ENCODE peak calls at places on chromosome 17, in eight cellular contexts. K is stimulated activated CD4-positive, alpha-beta T cell treated with anti-CD3 and anti-CD28 coated beads, Interleukin-15, amount 100 ng/mL, for 24 hours; H is Caco-2; G is IMR-90; D is HEK293T; Y is NCI-H69; V is NCI-H1417; P is activated effector memory CD4-positive, alpha-beta T cell treated with Interleukin-2 at 50 U/mL for 16 hours. L is an unnamed sample.

GRCh38 chr17:4003131-4003500 is 38.9 kb upstream of the ATP2A3 start:
- DNase-seq in K (no peak), G (no peak), V (no peak), D (no peak), H (no peak), Y (no peak), P (no peak), L (no peak)

GRCh38 chr17:44356241-44356640 is 7.4 kb downstream of the FAM171A2 start:
- DNase-seq in Y (no peak), K (no peak), G (no peak), P (no peak), D (no peak), V (no peak), H (no peak), L (no peak)

GRCh38 chr17:50027639-50028206 is 28.2 kb upstream of the ITGA3 start:
- DNase-seq in Y (peak; percentile 83), D (no peak), K (peak; percentile 16), H (no peak), G (peak; percentile 96), P (no peak), V (no peak), L (no peak)

GRCh38 chr17:34843682-34844081 is 117.6 kb downstream of the CCT6B start:
- DNase-seq in G (no peak), V (no peak), Y (no peak), P (no peak), K (no peak), D (no peak), H (no peak), L (no peak)

GRCh38 chr17:56710986-56711385 is 117.5 kb downstream of the NOG start:
- DNase-seq in P (no peak), G (no peak), Y (no peak), D (no peak), K (no peak), V (no peak), H (no peak), L (no peak)

GRCh38 chr17:8153550-8153956 is 1.3 kb upstream of the PER1 start:
- DNase-seq in G (peak; percentile 97), Y (peak; percentile 24), K (peak; percentile 80), P (no peak), D (no peak), H (peak; percentile 67), V (peak; percentile 8), L (peak; percentile 67)

GRCh38 chr17:75627094-75627493 is 6.1 kb upstream of the SMIM5 start:
- DNase-seq in V (no peak), Y (no peak), K (no peak), H (no peak), P (no peak), D (no peak), G (no peak), L (no peak)

GRCh38 chr17:1643293-1643998 is 2.1 kb downstream of the SCARF1 start:
- DNase-seq in K (peak; percentile 55), Y (peak; percentile 90), G (no peak), V (peak; percentile 68), P (peak; percentile 50), D (peak; percentile 73), H (peak; percentile 91), L (no peak)

GRCh38 chr17:8048236-8048635 is 9.4 kb downstream of the ALOX15B start:
- DNase-seq in P (no peak), G (no peak), V (no peak), D (no peak), H (no peak), K (no peak), Y (no peak), L (no peak)

GRCh38 chr17:45703348-45703747 is 80.8 kb upstream of the CRHR1 start:
- DNase-seq in V (no peak), Y (peak; percentile 87), D (no peak), H (no peak), G (no peak), K (no peak), P (no peak), L (no peak)

GRCh38 chr17:28612531-28612930 is 1.5 kb downstream of the RSKR start:
- DNase-seq in K (no peak), V (peak; percentile 53), P (no peak), D (no peak), H (no peak), Y (peak; percentile 69), G (no peak), L (no peak)

GRCh38 chr17:208429-208828 is 27.0 kb upstream of the DOC2B start:
- DNase-seq in P (no peak), H (peak; percentile 9), D (no peak), Y (no peak), V (no peak), G (no peak), K (no peak), L (no peak)

GRCh38 chr17:29930399-29931010 is 477 bp upstream of the SSH2 start:
- DNase-seq in V (peak; percentile 78), P (peak; percentile 1), G (peak; percentile 41), Y (peak; percentile 76), D (no peak), H (no peak), K (peak; percentile 5), L (no peak)

GRCh38 chr17:48003686-48004120 is 32.8 kb downstream of the CDK5RAP3 start:
- DNase-seq in P (no peak), G (no peak), Y (peak; percentile 100), D (no peak), H (no peak), V (peak; percentile 99), K (no peak), L (no peak)

GRCh38 chr17:61196302-61196704 is 203.3 kb upstream of the TBX2 start:
- DNase-seq in H (no peak), D (no peak), V (peak; percentile 7), G (peak; percentile 42), P (no peak), Y (peak; percentile 95), K (no peak), L (no peak)

GRCh38 chr17:44004077-44004760 is at the start of gene NAGS:
- DNase-seq in P (no peak), D (no peak), V (peak; percentile 38), K (no peak), G (no peak), Y (peak; percentile 31), H (no peak), L (no peak)

GRCh38 chr17:17252149-17252810 is 15.3 kb upstream of the FLCN start:
- DNase-seq in D (no peak), H (no peak), G (no peak), V (no peak), K (no peak), Y (no peak), P (no peak), L (no peak)

GRCh38 chr17:18951941-18952842 is at the start of gene SLC5A10:
- DNase-seq in H (no peak), V (no peak), K (no peak), Y (peak; percentile 49), D (no peak), P (no peak), G (no peak), L (no peak)

GRCh38 chr17:73489333-73489732 is 154.9 kb downstream of the SDK2 start:
- DNase-seq in K (no peak), G (no peak), P (no peak), D (no peak), Y (peak; percentile 24), H (no peak), V (no peak), L (no peak)

GRCh38 chr17:82228842-82229685 is at the start of gene SLC16A3:
- DNase-seq in P (peak; percentile 51), V (peak; percentile 43), G (peak; percentile 75), Y (peak; percentile 79), K (peak; percentile 75), H (peak; percentile 75), D (no peak), L (no peak)

GRCh38 chr17:79026345-79027273 is 2.6 kb downstream of the C1QTNF1 start:
- DNase-seq in Y (peak; percentile 92), H (peak; percentile 75), D (no peak), V (peak; percentile 28), P (no peak), G (peak; percentile 68), K (no peak), L (no peak)

GRCh38 chr17:147796-148740 is 10.7 kb downstream of the SCGB1C2 start:
- DNase-seq in V (no peak), K (no peak), G (no peak), D (no peak), Y (no peak), H (peak; percentile 25), P (no peak), L (peak; percentile 62)

GRCh38 chr17:10772425-10773380 is 31.2 kb downstream of the TMEM238L start:
- DNase-seq in K (peak; percentile 70), V (no peak), H (no peak), D (peak; percentile 30), G (peak; percentile 15), P (no peak), Y (no peak), L (no peak)

GRCh38 chr17:29084476-29085148 is 41.7 kb downstream of the PIPOX start:
- DNase-seq in K (no peak), P (no peak), D (peak; percentile 10), H (no peak), G (peak; percentile 55), V (peak; percentile 99), Y (peak; percentile 99), L (no peak)

GRCh38 chr17:7130626-7131467 is 16.2 kb upstream of the ASGR2 start:
- DNase-seq in H (no peak), P (no peak), Y (peak; percentile 21), G (no peak), K (no peak), V (peak; percentile 3), D (no peak), L (no peak)

GRCh38 chr17:28280826-28281225 is 38.2 kb upstream of the TMEM97 start:
- DNase-seq in V (no peak), H (no peak), K (no peak), Y (no peak), P (no peak), D (no peak), G (no peak), L (no peak)

GRCh38 chr17:44097110-44097810 is 26.2 kb downstream of the HDAC5 start:
- DNase-seq in V (no peak), P (no peak), Y (no peak), D (no peak), H (no peak), G (peak; percentile 81), K (no peak), L (no peak)

GRCh38 chr17:60134396-60135159 is 15.2 kb upstream of the CA4 start:
- DNase-seq in H (peak; percentile 31), D (no peak), P (no peak), V (no peak), Y (peak; percentile 69), G (peak; percentile 67), K (peak; percentile 56), L (no peak)

GRCh38 chr17:69528035-69528434 is 113.5 kb downstream of the MAP2K6 start:
- DNase-seq in V (no peak), Y (no peak), P (no peak), H (no peak), D (no peak), G (no peak), K (no peak), L (no peak)

GRCh38 chr17:78739331-78739853 is 42.7 kb downstream of the CYTH1 start:
- DNase-seq in D (no peak), V (no peak), P (no peak), H (no peak), Y (no peak), K (no peak), G (no peak), L (no peak)

GRCh38 chr17:19724501-19725420 is 8.4 kb upstream of the SLC47A2 start:
- DNase-seq in P (peak; percentile 43), Y (no peak), V (peak; percentile 71), K (peak; percentile 73), G (no peak), D (no peak), H (no peak), L (peak; percentile 67)

GRCh38 chr17:80117491-80118401 is 16.4 kb downstream of the GAA start:
- DNase-seq in D (no peak), V (no peak), K (no peak), Y (no peak), G (no peak), H (no peak), P (no peak), L (no peak)

GRCh38 chr17:17416400-17417360 is 60.1 kb upstream of the MED9 start:
- DNase-seq in H (no peak), D (no peak), G (peak; percentile 87), Y (peak; percentile 86), K (peak; percentile 31), V (peak; percentile 93), P (peak; percentile 32), L (no peak)

GRCh38 chr17:29622337-29623282 is at the start of gene CORO6:
- DNase-seq in D (peak; percentile 86), K (peak; percentile 77), V (peak; percentile 77), Y (peak; percentile 91), H (no peak), P (peak; percentile 44), G (peak; percentile 23), L (peak; percentile 79)